ENCODE peak calls at places on chromosomes 4 and X, in seven cellular contexts. Z is stimulated activated CD4-positive, alpha-beta T cell treated with anti-CD3 and anti-CD28 coated beads, Interleukin-4, amount 100 ng/mL, for 24 hours; A is fibroblast of lung; Q is GM12891; U is NCI-H2081; T is WTC11; L is GM12865. B is an unnamed sample.

GRCh38 chr4:151310124-151310728 is 15.2 kb downstream of the SH3D19 start:
- DNase-seq in Z (no peak), A (no peak), Q (no peak), U (no peak), T (no peak), L (no peak), B (no peak)

GRCh38 chr4:76214269-76214628 is 625 bp upstream of the SCARB2 start:
- DNase-seq in Z (no peak), A (no peak), Q (no peak), U (no peak), T (no peak), L (no peak), B (no peak)

GRCh38 chrX:17377795-17378194 is 2.8 kb downstream of the NHS start:
- DNase-seq in Z (peak), A (peak), Q (no peak), U (no peak), T (no peak), L (no peak), B (peak)

GRCh38 chr4:110135523-110135922 is 62.9 kb downstream of the ELOVL6 start:
- DNase-seq in Z (no peak), A (peak), Q (no peak), U (no peak), T (no peak), L (no peak), B (peak)

GRCh38 chr4:26763649-26764048 is 97.0 kb upstream of the STIM2 start:
- DNase-seq in Z (no peak), A (no peak), Q (no peak), U (no peak), T (no peak), L (no peak), B (no peak)

GRCh38 chrX:47568656-47569295 is 7.8 kb downstream of the ARAF start:
- DNase-seq in Z (peak), A (no peak), Q (no peak), U (no peak), T (peak), L (peak), B (peak)

GRCh38 chr4:53103489-53103888 is 241.4 kb downstream of the RASL11B start:
- DNase-seq in Z (no peak), A (no peak), Q (no peak), U (no peak), T (no peak), L (no peak), B (no peak)

GRCh38 chrX:95539041-95539440 is 1145.6 kb upstream of the DIAPH2 start:
- DNase-seq in Z (no peak), A (no peak), Q (no peak), U (no peak), T (no peak), L (no peak), B (peak)

GRCh38 chrX:20545538-20545937 is 278.8 kb upstream of the RPS6KA3 start:
- DNase-seq in Z (no peak), A (peak), Q (no peak), U (no peak), T (no peak), L (no peak), B (no peak)

GRCh38 chr4:57719451-57719850 is 609.3 kb upstream of the IGFBP7 start:
- DNase-seq in Z (no peak), A (no peak), Q (no peak), U (no peak), T (no peak), L (no peak), B (no peak)

GRCh38 chrX:112614640-112615039 is 65.1 kb downstream of the LHFPL1 start:
- DNase-seq in Z (no peak), A (peak), Q (no peak), U (no peak), T (peak), L (no peak), B (peak)

GRCh38 chrX:150405006-150405405 is 41.9 kb downstream of the MAMLD1 start:
- DNase-seq in Z (no peak), A (peak), Q (no peak), U (no peak), T (no peak), L (no peak), B (no peak)

GRCh38 chr4:121071640-121072037 is 696 bp downstream of the NDNF start:
- DNase-seq in Z (no peak), A (no peak), Q (no peak), U (no peak), T (no peak), L (no peak), B (peak)

GRCh38 chr4:100898844-100899243 is 381.0 kb upstream of the EMCN start:
- DNase-seq in Z (no peak), A (no peak), Q (no peak), U (peak), T (no peak), L (no peak), B (no peak)

B was measured in neural progenitor cell.